ENCODE peak calls at places on chromosomes 16 and 17, in seven cellular contexts. B is nucleus accumbens, V is EL, U is amniotic epithelial cell, S is pons, O is cardiac muscle cell, G is astrocyte. R is an unnamed sample.

GRCh38 chr16:11914759-11915643 is 755 bp downstream of the GSPT1 start:
- DNase-seq in B (no peak), V (peak; percentile 43), U (peak; percentile 25), S (peak; percentile 26), O (peak; percentile 69), G (peak; percentile 14), R (peak; percentile 20)

GRCh38 chr17:4375039-4375748 is 8.7 kb upstream of the UBE2G1 start:
- DNase-seq in B (no peak), V (no peak), U (no peak), S (no peak), O (no peak), G (no peak), R (no peak)

GRCh38 chr16:88691924-88692560 is 5.7 kb upstream of the SNAI3 start:
- DNase-seq in B (no peak), V (no peak), U (no peak), S (peak; percentile 63), O (no peak), G (no peak), R (no peak)

GRCh38 chr16:57530104-57530522 is 6.3 kb downstream of the CCDC102A start:
- DNase-seq in B (no peak), V (peak; percentile 68), U (peak; percentile 72), S (no peak), O (no peak), G (peak; percentile 64), R (peak; percentile 54)

GRCh38 chr17:30565073-30565935 is 88.1 kb downstream of the GOSR1 start:
- DNase-seq in B (no peak), V (peak; percentile 27), U (peak; percentile 14), S (no peak), O (no peak), G (no peak), R (no peak)

GRCh38 chr17:7410634-7411426 is 3.2 kb downstream of the NLGN2 start:
- DNase-seq in B (no peak), V (no peak), U (no peak), S (no peak), O (no peak), G (no peak), R (no peak)

GRCh38 chr16:88298882-88299745 is 83.6 kb upstream of the ZNF469 start:
- DNase-seq in B (no peak), V (peak; percentile 53), U (no peak), S (no peak), O (no peak), G (peak; percentile 65), R (peak; percentile 63)

GRCh38 chr16:81237282-81237681 is 1.2 kb upstream of the BCO1 start:
- DNase-seq in B (no peak), V (no peak), U (peak; percentile 50), S (peak; percentile 11), O (no peak), G (peak; percentile 83), R (no peak)

GRCh38 chr17:6421700-6422604 is 13.0 kb downstream of the AIPL1 start:
- DNase-seq in B (peak; percentile 30), V (peak; percentile 75), U (peak; percentile 59), S (peak; percentile 80), O (peak; percentile 85), G (peak; percentile 18), R (peak; percentile 63)

GRCh38 chr17:18129041-18129502 is 20.5 kb downstream of the MYO15A start:
- DNase-seq in B (no peak), V (peak; percentile 47), U (peak; percentile 75), S (peak; percentile 39), O (no peak), G (peak; percentile 8), R (peak; percentile 19)

R was measured in brain microvascular endothelial cell.